ENCODE peak calls at places on chromosomes 16 and 17, in six cellular contexts. One of them, this sample, is unnamed.

GRCh38 chr16:14307059-14307531 is 236.0 kb downstream of the MRTFB start:
- DNase-seq in CD8-positive, alpha-beta memory T cell: no peak
- DNase-seq in DND-41: no peak
- DNase-seq in heart right ventricle: no peak
- DNase-seq in endothelial cell of umbilical vein: no peak
- DNase-seq in A549: no peak
- DNase-seq in this sample: no peak

GRCh38 chr17:80191192-80191591 is 21.4 kb downstream of the CARD14 start:
- DNase-seq in DND-41: no peak
- DNase-seq in heart right ventricle: no peak
- DNase-seq in A549: no peak
- DNase-seq in CD8-positive, alpha-beta memory T cell: no peak
- DNase-seq in endothelial cell of umbilical vein: no peak
- DNase-seq in this sample: no peak

GRCh38 chr16:75138636-75139035 is 9.7 kb upstream of the ZFP1 start:
- DNase-seq in CD8-positive, alpha-beta memory T cell: no peak
- DNase-seq in DND-41: no peak
- DNase-seq in A549: no peak
- DNase-seq in heart right ventricle: no peak
- DNase-seq in endothelial cell of umbilical vein: no peak
- DNase-seq in this sample: peak

GRCh38 chr17:39080416-39081179 is 70.8 kb downstream of the PLXDC1 start:
- DNase-seq in CD8-positive, alpha-beta memory T cell: no peak
- DNase-seq in endothelial cell of umbilical vein: no peak
- DNase-seq in heart right ventricle: no peak
- DNase-seq in A549: no peak
- DNase-seq in DND-41: no peak
- DNase-seq in this sample: no peak

GRCh38 chr17:82648761-82649474 is 674 bp upstream of the WDR45B start:
- DNase-seq in DND-41: no peak
- DNase-seq in A549: no peak
- DNase-seq in heart right ventricle: peak
- DNase-seq in endothelial cell of umbilical vein: no peak
- DNase-seq in CD8-positive, alpha-beta memory T cell: no peak
- DNase-seq in this sample: peak

GRCh38 chr17:27577884-27578717 is 52.9 kb upstream of the LGALS9 start:
- DNase-seq in A549: no peak
- DNase-seq in heart right ventricle: peak
- DNase-seq in DND-41: no peak
- DNase-seq in endothelial cell of umbilical vein: no peak
- DNase-seq in CD8-positive, alpha-beta memory T cell: no peak
- DNase-seq in this sample: no peak

GRCh38 chr17:148757-149156 is 11.4 kb downstream of the SCGB1C2 start:
- DNase-seq in DND-41: no peak
- DNase-seq in CD8-positive, alpha-beta memory T cell: no peak
- DNase-seq in heart right ventricle: peak
- DNase-seq in endothelial cell of umbilical vein: no peak
- DNase-seq in A549: no peak
- DNase-seq in this sample: no peak

GRCh38 chr17:72943826-72944689 is 148.4 kb downstream of the SLC39A11 start:
- DNase-seq in DND-41: no peak
- DNase-seq in endothelial cell of umbilical vein: no peak
- DNase-seq in heart right ventricle: no peak
- DNase-seq in A549: no peak
- DNase-seq in CD8-positive, alpha-beta memory T cell: no peak
- DNase-seq in this sample: peak

GRCh38 chr17:63333869-63334268 is 112.2 kb downstream of the CYB561 start:
- DNase-seq in CD8-positive, alpha-beta memory T cell: no peak
- DNase-seq in endothelial cell of umbilical vein: no peak
- DNase-seq in heart right ventricle: no peak
- DNase-seq in A549: no peak
- DNase-seq in DND-41: no peak
- DNase-seq in this sample: no peak

GRCh38 chr17:1110844-1111598 is 68.8 kb downstream of the ABR start:
- DNase-seq in CD8-positive, alpha-beta memory T cell: no peak
- DNase-seq in endothelial cell of umbilical vein: peak
- DNase-seq in heart right ventricle: peak
- DNase-seq in DND-41: no peak
- DNase-seq in A549: peak
- DNase-seq in this sample: peak

GRCh38 chr16:51166116-51166515 is 15.0 kb upstream of the SALL1 start:
- DNase-seq in heart right ventricle: no peak
- DNase-seq in endothelial cell of umbilical vein: no peak
- DNase-seq in A549: no peak
- DNase-seq in DND-41: no peak
- DNase-seq in CD8-positive, alpha-beta memory T cell: no peak
- DNase-seq in this sample: no peak

GRCh38 chr16:51359141-51359960 is 208.3 kb upstream of the SALL1 start:
- DNase-seq in A549: no peak
- DNase-seq in CD8-positive, alpha-beta memory T cell: no peak
- DNase-seq in DND-41: no peak
- DNase-seq in endothelial cell of umbilical vein: no peak
- DNase-seq in heart right ventricle: peak
- DNase-seq in this sample: no peak

GRCh38 chr16:66447491-66447890 is 20.4 kb downstream of the BEAN1 start:
- DNase-seq in CD8-positive, alpha-beta memory T cell: no peak
- DNase-seq in heart right ventricle: no peak
- DNase-seq in DND-41: no peak
- DNase-seq in endothelial cell of umbilical vein: no peak
- DNase-seq in A549: no peak
- DNase-seq in this sample: no peak

GRCh38 chr16:27033281-27033680 is 33.4 kb upstream of the C16orf82 start:
- DNase-seq in CD8-positive, alpha-beta memory T cell: no peak
- DNase-seq in heart right ventricle: no peak
- DNase-seq in endothelial cell of umbilical vein: no peak
- DNase-seq in A549: no peak
- DNase-seq in DND-41: no peak
- DNase-seq in this sample: no peak

GRCh38 chr16:11112723-11113348 is 143.2 kb downstream of the SOCS1 start:
- DNase-seq in DND-41: peak
- DNase-seq in A549: no peak
- DNase-seq in endothelial cell of umbilical vein: no peak
- DNase-seq in heart right ventricle: no peak
- DNase-seq in CD8-positive, alpha-beta memory T cell: no peak
- DNase-seq in this sample: no peak

GRCh38 chr17:76709077-76709950 is 1.5 kb downstream of the MXRA7 start:
- DNase-seq in A549: no peak
- DNase-seq in endothelial cell of umbilical vein: no peak
- DNase-seq in heart right ventricle: peak
- DNase-seq in CD8-positive, alpha-beta memory T cell: no peak
- DNase-seq in DND-41: no peak
- DNase-seq in this sample: peak

GRCh38 chr16:2250652-2251280 is 621 bp downstream of the ECI1 start:
- DNase-seq in A549: no peak
- DNase-seq in DND-41: no peak
- DNase-seq in endothelial cell of umbilical vein: peak
- DNase-seq in heart right ventricle: no peak
- DNase-seq in CD8-positive, alpha-beta memory T cell: no peak
- DNase-seq in this sample: peak
- H3K4me3 ChIP-seq in A549: peak
- H3K4me3 ChIP-seq in DND-41: no peak
- H3K4me3 ChIP-seq in endothelial cell of umbilical vein: peak
- H3K4me3 ChIP-seq in heart right ventricle: peak
- H3K4me3 ChIP-seq in CD8-positive, alpha-beta memory T cell: peak
- H3K4me3 ChIP-seq in this sample: peak

DNA sequence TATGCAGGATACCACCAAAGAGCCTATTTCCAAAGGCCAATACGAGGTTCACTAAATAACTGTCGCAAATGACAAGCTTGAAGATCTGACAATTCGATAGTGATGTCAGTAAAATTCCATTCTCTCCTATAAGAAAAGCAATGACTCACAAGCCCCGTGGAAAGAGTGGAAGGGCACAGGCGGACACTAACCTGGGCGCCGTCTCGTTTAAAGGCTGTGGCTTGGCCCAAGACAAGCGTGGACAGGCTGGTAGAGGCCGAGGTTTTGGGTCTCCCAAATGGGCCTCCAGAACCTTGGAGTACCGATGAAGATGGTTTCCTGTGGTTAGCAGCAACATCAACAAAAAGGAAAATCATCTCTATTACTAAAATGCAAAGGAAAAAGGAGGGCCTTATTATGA is 16.5 kb upstream of the SLC38A8 start:
- DNase-seq in endothelial cell of umbilical vein: no peak
- DNase-seq in A549: no peak
- DNase-seq in CD8-positive, alpha-beta memory T cell: no peak
- DNase-seq in DND-41: no peak
- DNase-seq in heart right ventricle: no peak
- DNase-seq in this sample: no peak
- H3K27ac ChIP-seq in endothelial cell of umbilical vein: no peak
- H3K27ac ChIP-seq in A549: no peak
- H3K27ac ChIP-seq in CD8-positive, alpha-beta memory T cell: no peak
- H3K27ac ChIP-seq in DND-41: no peak
- H3K27ac ChIP-seq in heart right ventricle: no peak
- H3K27ac ChIP-seq in this sample: no peak

GRCh38 chr16:79597277-79597676 is 3.3 kb downstream of the MAF start:
- DNase-seq in endothelial cell of umbilical vein: no peak
- DNase-seq in heart right ventricle: no peak
- DNase-seq in DND-41: no peak
- DNase-seq in CD8-positive, alpha-beta memory T cell: no peak
- DNase-seq in A549: no peak
- DNase-seq in this sample: no peak
- H3K4me3 ChIP-seq in endothelial cell of umbilical vein: no peak
- H3K4me3 ChIP-seq in heart right ventricle: peak
- H3K4me3 ChIP-seq in DND-41: no peak
- H3K4me3 ChIP-seq in CD8-positive, alpha-beta memory T cell: peak
- H3K4me3 ChIP-seq in A549: no peak
- H3K4me3 ChIP-seq in this sample: no peak

DNA sequence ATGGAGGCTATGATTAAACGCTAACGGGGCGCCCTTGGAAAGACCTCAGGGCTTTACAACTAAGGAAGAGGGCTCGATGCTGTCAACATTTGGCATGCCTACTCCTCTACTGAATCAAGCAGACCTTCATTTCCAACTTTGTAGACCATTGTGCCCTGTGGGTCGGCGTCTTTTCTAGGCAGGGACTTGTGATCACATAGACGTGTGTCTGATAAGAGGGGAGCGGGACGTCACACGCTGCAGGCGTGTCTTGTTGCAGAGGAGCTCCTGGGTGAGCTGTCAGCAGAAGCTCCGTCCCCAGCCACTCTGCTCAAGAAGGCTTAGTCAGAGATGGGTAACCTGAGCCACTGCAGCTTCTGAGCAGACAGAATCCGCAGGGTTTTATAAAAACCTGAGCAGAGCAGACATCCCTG is 2.8 kb downstream of the MAPK8IP3 start:
- DNase-seq in CD8-positive, alpha-beta memory T cell: no peak
- DNase-seq in heart right ventricle: peak
- DNase-seq in DND-41: no peak
- DNase-seq in endothelial cell of umbilical vein: no peak
- DNase-seq in A549: no peak
- DNase-seq in this sample: no peak
- H3K27ac ChIP-seq in CD8-positive, alpha-beta memory T cell: peak
- H3K27ac ChIP-seq in heart right ventricle: peak
- H3K27ac ChIP-seq in DND-41: no peak
- H3K27ac ChIP-seq in endothelial cell of umbilical vein: no peak
- H3K27ac ChIP-seq in A549: no peak
- H3K27ac ChIP-seq in this sample: no peak

DNA sequence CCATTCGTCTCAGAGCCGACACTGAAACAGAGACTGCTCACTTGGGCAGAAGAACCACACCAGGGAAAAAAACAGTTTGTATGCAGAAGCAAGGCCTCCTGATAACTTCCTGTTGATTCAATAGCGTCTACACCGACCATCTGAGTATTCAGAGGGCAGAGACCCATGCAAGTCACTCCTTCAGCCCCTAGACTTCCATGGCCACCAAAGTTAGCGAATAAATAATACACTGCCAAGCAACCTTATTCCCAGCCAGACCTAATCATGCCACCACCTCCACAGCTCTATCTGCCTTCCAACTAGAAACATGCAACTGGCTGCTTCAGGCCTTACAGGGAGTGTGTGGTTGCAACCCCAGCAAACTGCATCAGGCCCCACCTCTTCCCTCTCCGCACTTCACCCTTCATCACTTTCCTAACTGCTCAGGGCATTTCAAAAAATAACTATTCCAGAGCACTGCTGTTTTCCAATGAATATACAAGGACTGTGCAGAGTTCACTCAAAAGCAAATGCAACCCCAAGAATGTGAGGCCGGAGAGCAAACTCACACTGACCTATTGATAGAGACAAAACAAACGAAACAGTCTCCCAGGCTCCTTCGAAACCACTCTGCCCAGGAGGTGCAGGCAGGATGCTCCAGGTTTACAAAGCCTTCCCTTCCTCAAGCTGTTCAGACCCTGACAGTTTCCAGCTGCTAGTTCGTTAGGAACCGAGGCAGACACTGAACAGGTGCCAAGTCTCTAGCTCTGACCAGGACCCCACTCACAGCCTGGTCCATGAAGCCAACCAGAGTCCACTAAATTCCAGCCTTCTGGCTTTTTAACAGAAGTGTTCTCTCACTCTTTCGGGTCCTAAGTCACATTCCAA is 3.6 kb downstream of the USP7 start:
- DNase-seq in DND-41: peak
- DNase-seq in A549: no peak
- DNase-seq in CD8-positive, alpha-beta memory T cell: peak
- DNase-seq in endothelial cell of umbilical vein: peak
- DNase-seq in heart right ventricle: no peak
- DNase-seq in this sample: no peak
- H3K4me3 ChIP-seq in DND-41: peak
- H3K4me3 ChIP-seq in A549: no peak
- H3K4me3 ChIP-seq in CD8-positive, alpha-beta memory T cell: peak
- H3K4me3 ChIP-seq in endothelial cell of umbilical vein: no peak
- H3K4me3 ChIP-seq in heart right ventricle: peak
- H3K4me3 ChIP-seq in this sample: peak

This sample was measured in A673.